ENCODE peak calls at places on chromosomes 4 and X, in five cellular contexts. One of them, this sample, is unnamed.
A peak's percentile ranks its signal among the peaks of the same experiment; 100 is the strongest.

GRCh38 chrX:13360146-13360545 is 40.3 kb upstream of the ATXN3L start:
- DNase-seq in ovary: no peak
- DNase-seq in NCI-H460: no peak
- DNase-seq in NCI-H1436: no peak
- DNase-seq in upper lobe of right lung: no peak
- DNase-seq in this sample: no peak

GRCh38 chr4:22408474-22408873 is 107.4 kb downstream of the ADGRA3 start:
- DNase-seq in ovary: no peak
- DNase-seq in NCI-H460: no peak
- DNase-seq in NCI-H1436: no peak
- DNase-seq in upper lobe of right lung: no peak
- DNase-seq in this sample: no peak

GRCh38 chr4:153432971-153433752 is 33.0 kb upstream of the TMEM131L start:
- DNase-seq in ovary: no peak
- DNase-seq in NCI-H460: peak; percentile 35
- DNase-seq in NCI-H1436: peak; percentile 46
- DNase-seq in upper lobe of right lung: no peak
- DNase-seq in this sample: no peak

GRCh38 chr4:742742-743311 is 37.2 kb downstream of the PCGF3 start:
- DNase-seq in ovary: peak; percentile 46
- DNase-seq in NCI-H460: peak; percentile 50
- DNase-seq in NCI-H1436: peak; percentile 36
- DNase-seq in upper lobe of right lung: peak; percentile 82
- DNase-seq in this sample: peak; percentile 8

GRCh38 chr4:48780867-48781219 is 764 bp upstream of the FRYL start:
- DNase-seq in ovary: peak; percentile 20
- DNase-seq in NCI-H460: no peak
- DNase-seq in NCI-H1436: no peak
- DNase-seq in upper lobe of right lung: no peak
- DNase-seq in this sample: peak; percentile 30

GRCh38 chr4:38563703-38564490 is 100.1 kb upstream of the KLF3 start:
- DNase-seq in ovary: no peak
- DNase-seq in NCI-H460: no peak
- DNase-seq in NCI-H1436: peak; percentile 60
- DNase-seq in upper lobe of right lung: no peak
- DNase-seq in this sample: peak; percentile 59

GRCh38 chr4:118035309-118035708 is 1.0 kb downstream of the NDST3 start:
- DNase-seq in ovary: no peak
- DNase-seq in NCI-H460: no peak
- DNase-seq in NCI-H1436: no peak
- DNase-seq in upper lobe of right lung: no peak
- DNase-seq in this sample: no peak

GRCh38 chrX:119669424-119670037 is 23.4 kb downstream of the SEPTIN6 start:
- DNase-seq in ovary: no peak
- DNase-seq in NCI-H460: no peak
- DNase-seq in NCI-H1436: no peak
- DNase-seq in upper lobe of right lung: no peak
- DNase-seq in this sample: no peak

GRCh38 chr4:26030780-26031179 is 116.8 kb downstream of the SMIM20 start:
- DNase-seq in ovary: no peak
- DNase-seq in NCI-H460: no peak
- DNase-seq in NCI-H1436: no peak
- DNase-seq in upper lobe of right lung: no peak
- DNase-seq in this sample: no peak

GRCh38 chr4:176034498-176034897 is 31.1 kb upstream of the WDR17 start:
- DNase-seq in ovary: no peak
- DNase-seq in NCI-H460: peak; percentile 41
- DNase-seq in NCI-H1436: peak; percentile 6
- DNase-seq in upper lobe of right lung: no peak
- DNase-seq in this sample: peak; percentile 6

GRCh38 chr4:26020083-26020668 is 106.2 kb downstream of the SMIM20 start:
- DNase-seq in ovary: no peak
- DNase-seq in NCI-H460: no peak
- DNase-seq in NCI-H1436: no peak
- DNase-seq in upper lobe of right lung: no peak
- DNase-seq in this sample: no peak

GRCh38 chr4:139609647-139610046 is 53.6 kb upstream of the SETD7 start:
- DNase-seq in ovary: no peak
- DNase-seq in NCI-H460: no peak
- DNase-seq in NCI-H1436: no peak
- DNase-seq in upper lobe of right lung: no peak
- DNase-seq in this sample: no peak

GRCh38 chr4:14008494-14008893 is 381.0 kb upstream of the BOD1L1 start:
- DNase-seq in ovary: no peak
- DNase-seq in NCI-H460: no peak
- DNase-seq in NCI-H1436: no peak
- DNase-seq in upper lobe of right lung: no peak
- DNase-seq in this sample: no peak

GRCh38 chr4:14184265-14184664 is 556.7 kb upstream of the BOD1L1 start:
- DNase-seq in ovary: no peak
- DNase-seq in NCI-H460: no peak
- DNase-seq in NCI-H1436: no peak
- DNase-seq in upper lobe of right lung: no peak
- DNase-seq in this sample: peak; percentile 24

GRCh38 chr4:54645830-54646229 is 11.9 kb upstream of the KIT start:
- DNase-seq in ovary: no peak
- DNase-seq in NCI-H460: no peak
- DNase-seq in NCI-H1436: no peak
- DNase-seq in upper lobe of right lung: no peak
- DNase-seq in this sample: no peak

GRCh38 chrX:110442631-110443030 is 84.0 kb downstream of the RTL9 start:
- DNase-seq in ovary: no peak
- DNase-seq in NCI-H460: peak; percentile 47
- DNase-seq in NCI-H1436: peak; percentile 28
- DNase-seq in upper lobe of right lung: no peak
- DNase-seq in this sample: no peak

GRCh38 chrX:140701480-140701879 is 8.1 kb upstream of the LINC00632 start:
- DNase-seq in ovary: no peak
- DNase-seq in NCI-H460: peak; percentile 41
- DNase-seq in NCI-H1436: no peak
- DNase-seq in upper lobe of right lung: no peak
- DNase-seq in this sample: no peak

GRCh38 chr4:186651181-186651603 is 72.5 kb downstream of the FAT1 start:
- DNase-seq in ovary: no peak
- DNase-seq in NCI-H460: no peak
- DNase-seq in NCI-H1436: no peak
- DNase-seq in upper lobe of right lung: no peak
- DNase-seq in this sample: no peak

GRCh38 chr4:89528525-89529133 is 221.0 kb upstream of the GPRIN3 start:
- DNase-seq in ovary: no peak
- DNase-seq in NCI-H460: no peak
- DNase-seq in NCI-H1436: no peak
- DNase-seq in upper lobe of right lung: no peak
- DNase-seq in this sample: no peak

GRCh38 chrX:16771483-16772398 is 14.5 kb upstream of the TXLNG start:
- DNase-seq in ovary: no peak
- DNase-seq in NCI-H460: peak; percentile 79
- DNase-seq in NCI-H1436: no peak
- DNase-seq in upper lobe of right lung: no peak
- DNase-seq in this sample: no peak

GRCh38 chrX:10014462-10015373 is 47.6 kb downstream of the CLDN34 start:
- DNase-seq in ovary: peak; percentile 88
- DNase-seq in NCI-H460: peak; percentile 79
- DNase-seq in NCI-H1436: peak; percentile 64
- DNase-seq in upper lobe of right lung: peak; percentile 95
- DNase-seq in this sample: peak; percentile 15

GRCh38 chr4:152255437-152255836 is 280.5 kb downstream of the FBXW7 start:
- DNase-seq in ovary: no peak
- DNase-seq in NCI-H460: no peak
- DNase-seq in NCI-H1436: peak; percentile 28
- DNase-seq in upper lobe of right lung: no peak
- DNase-seq in this sample: no peak

GRCh38 chrX:13570245-13570573 is 808 bp downstream of the EGFL6 start:
- DNase-seq in ovary: no peak
- DNase-seq in NCI-H460: no peak
- DNase-seq in NCI-H1436: no peak
- DNase-seq in upper lobe of right lung: no peak
- DNase-seq in this sample: no peak

GRCh38 chr4:69322055-69322454 is 41.8 kb downstream of the UGT2B28 start:
- DNase-seq in ovary: no peak
- DNase-seq in NCI-H460: no peak
- DNase-seq in NCI-H1436: no peak
- DNase-seq in upper lobe of right lung: no peak
- DNase-seq in this sample: no peak

GRCh38 chr4:122475233-122475632 is 18.7 kb upstream of the IL2 start:
- DNase-seq in ovary: no peak
- DNase-seq in NCI-H460: no peak
- DNase-seq in NCI-H1436: no peak
- DNase-seq in upper lobe of right lung: no peak
- DNase-seq in this sample: no peak

GRCh38 chr4:7393491-7394183 is 41.1 kb downstream of the PSAPL1 start:
- DNase-seq in ovary: no peak
- DNase-seq in NCI-H460: no peak
- DNase-seq in NCI-H1436: no peak
- DNase-seq in upper lobe of right lung: no peak
- DNase-seq in this sample: no peak

GRCh38 chr4:124515591-124515990 is 196.9 kb downstream of the ANKRD50 start:
- DNase-seq in ovary: no peak
- DNase-seq in NCI-H460: no peak
- DNase-seq in NCI-H1436: no peak
- DNase-seq in upper lobe of right lung: no peak
- DNase-seq in this sample: no peak

GRCh38 chr4:71607780-71608673 is 175.9 kb downstream of the GC start:
- DNase-seq in ovary: no peak
- DNase-seq in NCI-H460: no peak
- DNase-seq in NCI-H1436: no peak
- DNase-seq in upper lobe of right lung: no peak
- DNase-seq in this sample: no peak

GRCh38 chr4:125582302-125582701 is 267.5 kb downstream of the FAT4 start:
- DNase-seq in ovary: no peak
- DNase-seq in NCI-H460: no peak
- DNase-seq in NCI-H1436: no peak
- DNase-seq in upper lobe of right lung: no peak
- DNase-seq in this sample: no peak

GRCh38 chr4:10095296-10095991 is 21.2 kb downstream of the WDR1 start:
- DNase-seq in ovary: no peak
- DNase-seq in NCI-H460: no peak
- DNase-seq in NCI-H1436: no peak
- DNase-seq in upper lobe of right lung: no peak
- DNase-seq in this sample: no peak

GRCh38 chrX:15465347-15465746 is 27.8 kb downstream of the PIR start:
- DNase-seq in ovary: peak; percentile 13
- DNase-seq in NCI-H460: no peak
- DNase-seq in NCI-H1436: no peak
- DNase-seq in upper lobe of right lung: no peak
- DNase-seq in this sample: no peak

GRCh38 chrX:22155126-22155525 is 117.6 kb upstream of the CBLL2 start:
- DNase-seq in ovary: no peak
- DNase-seq in NCI-H460: no peak
- DNase-seq in NCI-H1436: no peak
- DNase-seq in upper lobe of right lung: no peak
- DNase-seq in this sample: no peak

GRCh38 chr4:8656185-8656517 is 63.6 kb downstream of the CPZ start:
- DNase-seq in ovary: no peak
- DNase-seq in NCI-H460: no peak
- DNase-seq in NCI-H1436: no peak
- DNase-seq in upper lobe of right lung: no peak
- DNase-seq in this sample: no peak

GRCh38 chr4:115418997-115419396 is 305.6 kb upstream of the NDST4 start:
- DNase-seq in ovary: no peak
- DNase-seq in NCI-H460: no peak
- DNase-seq in NCI-H1436: no peak
- DNase-seq in upper lobe of right lung: no peak
- DNase-seq in this sample: no peak

GRCh38 chr4:157739237-157739636 is 433.6 kb downstream of the GASK1B start:
- DNase-seq in ovary: no peak
- DNase-seq in NCI-H460: no peak
- DNase-seq in NCI-H1436: no peak
- DNase-seq in upper lobe of right lung: no peak
- DNase-seq in this sample: no peak

GRCh38 chr4:1902243-1902642 is 31.1 kb downstream of the NSD2 start:
- DNase-seq in ovary: no peak
- DNase-seq in NCI-H460: no peak
- DNase-seq in NCI-H1436: no peak
- DNase-seq in upper lobe of right lung: peak; percentile 10
- DNase-seq in this sample: no peak

GRCh38 chr4:1012031-1012739 is 759 bp downstream of the FGFRL1 start:
- DNase-seq in ovary: peak; percentile 49
- DNase-seq in NCI-H460: no peak
- DNase-seq in NCI-H1436: no peak
- DNase-seq in upper lobe of right lung: peak; percentile 81
- DNase-seq in this sample: no peak

This sample was measured in NCI-H1694 treated with DMSO at 0.1 percent for 48 hours.